ENCODE peak calls at places on chromosomes 1 and 21, in four cellular contexts. D, J, T and O are unnamed samples.

GRCh38 chr1:184945678-184946412 is 28.5 kb downstream of the NIBAN1 start:
- DNase-seq in D (no peak), J (no peak), T (peak), O (no peak)

GRCh38 chr1:200354243-200354642 is 55.6 kb downstream of the ZNF281 start:
- DNase-seq in T (peak), J (no peak), D (no peak), O (peak)

GRCh38 chr1:999797-1000356 is at the start of gene HES4:
- DNase-seq in T (peak), J (peak), D (peak), O (peak)

GRCh38 chr1:160284220-160284781 is 632 bp downstream of the PEX19 start:
- DNase-seq in T (peak), J (no peak), D (no peak), O (peak)

GRCh38 chr21:37793660-37794059 is 122.6 kb downstream of the KCNJ6 start:
- DNase-seq in D (no peak), T (no peak), J (no peak), O (no peak)

GRCh38 chr1:84758968-84759491 is 68.8 kb upstream of the SSX2IP start:
- DNase-seq in T (no peak), J (no peak), D (no peak), O (peak)

GRCh38 chr1:63915121-63915520 is 141.3 kb downstream of the ROR1 start:
- DNase-seq in T (peak), J (no peak), D (no peak), O (no peak)

GRCh38 chr1:116265931-116266863 is 106.8 kb upstream of the ATP1A1 start:
- DNase-seq in D (no peak), J (no peak), T (no peak), O (no peak)

GRCh38 chr1:44249543-44249942 is 36.3 kb downstream of the DMAP1 start:
- DNase-seq in J (peak), D (no peak), T (peak), O (no peak)

GRCh38 chr1:162357681-162358266 is 18.9 kb downstream of the SPATA46 start:
- DNase-seq in T (peak), D (no peak), J (no peak), O (no peak)

GRCh38 chr1:156894001-156894400 is 483 bp downstream of the PEAR1 start:
- DNase-seq in D (no peak), J (peak), T (no peak), O (no peak)

GRCh38 chr1:161999318-162000052 is 24.2 kb downstream of the OLFML2B start:
- DNase-seq in J (no peak), T (no peak), D (no peak), O (no peak)

GRCh38 chr1:243471026-243471685 is 215.3 kb downstream of the SDCCAG8 start:
- DNase-seq in J (no peak), T (no peak), D (no peak), O (no peak)

GRCh38 chr1:28927442-28928305 is 13.3 kb downstream of the EPB41 start:
- DNase-seq in J (no peak), D (no peak), T (peak), O (no peak)

GRCh38 chr1:7827134-7827955 is 25.5 kb downstream of the UTS2 start:
- DNase-seq in T (peak), J (no peak), D (no peak), O (no peak)

GRCh38 chr1:68485431-68486022 is 11.4 kb downstream of the DEPDC1 start:
- DNase-seq in T (no peak), J (no peak), D (no peak), O (no peak)
- TF ChIP-seq CTCF in T (no peak), J (no peak), D (no peak), O (no peak)

GRCh38 chr1:245583081-245583480 is 428.3 kb downstream of the KIF26B start:
- DNase-seq in D (no peak), T (peak), J (no peak), O (no peak)
- TF ChIP-seq CTCF in D (no peak), T (no peak), J (no peak), O (no peak)

GRCh38 chr1:6077919-6078318 is 32.2 kb downstream of the KCNAB2 start:
- DNase-seq in J (no peak), D (no peak), T (no peak), O (no peak)

GRCh38 chr1:6081901-6082300 is 36.2 kb downstream of the KCNAB2 start:
- DNase-seq in J (no peak), T (no peak), D (no peak), O (no peak)

GRCh38 chr1:6083385-6083784 is 37.7 kb downstream of the KCNAB2 start:
- DNase-seq in J (no peak), D (no peak), T (no peak), O (no peak)

GRCh38 chr1:6082430-6082971 is 36.8 kb downstream of the KCNAB2 start:
- DNase-seq in D (no peak), T (peak), J (no peak), O (peak)

GRCh38 chr1:6080469-6080868 is 34.8 kb downstream of the KCNAB2 start:
- DNase-seq in D (no peak), T (no peak), J (no peak), O (no peak)
- TF ChIP-seq CTCF in D (no peak), T (peak), J (no peak), O (no peak)

GRCh38 chr21:45542242-45542666 is at the start of gene SLC19A1:
- DNase-seq in J (peak), D (peak), T (peak), O (peak)
- TF ChIP-seq CTCF in J (peak), D (no peak), T (no peak), O (no peak)

GRCh38 chr21:34722684-34723300 is 54.0 kb downstream of the CLIC6 start:
- DNase-seq in T (no peak), D (no peak), J (no peak), O (no peak)
- TF ChIP-seq CTCF in T (peak), D (no peak), J (no peak), O (peak)

DNA sequence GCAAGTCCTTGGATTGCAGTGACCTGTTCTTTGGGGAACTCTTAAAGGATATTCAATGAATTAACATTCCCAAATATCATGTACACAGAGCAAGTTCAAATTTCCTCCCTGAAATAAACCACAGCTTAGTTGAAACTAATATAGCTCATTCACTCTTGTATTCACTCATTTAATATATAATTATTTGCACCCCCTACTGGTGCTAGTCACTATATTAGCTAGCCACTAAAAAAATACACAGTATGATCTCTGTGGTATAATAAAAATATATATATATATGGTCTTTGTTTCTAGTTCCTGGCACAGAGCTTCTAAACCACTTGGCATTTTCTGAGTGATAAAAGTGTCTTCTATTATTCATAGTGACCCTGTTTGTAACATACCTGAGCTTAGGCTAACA is 177.3 kb upstream of the LYPLAL1 start:
- DNase-seq in T (peak), J (no peak), D (no peak), O (no peak)
- TF ChIP-seq CTCF in T (peak), J (no peak), D (no peak), O (no peak)